ENCODE peak calls at places on chromosomes 13 and 19, in four cellular contexts. H is CD8-positive, alpha-beta T cell; J is GM06990; O is AG04449. T is an unnamed sample.

GRCh38 chr13:35411059-35411744 is 65.3 kb downstream of the MAB21L1 start:
- DNase-seq in O (no peak), J (no peak), H (no peak), T (no peak)

GRCh38 chr19:12784394-12784870 is 6.9 kb upstream of the JUNB start:
- DNase-seq in J (no peak), O (no peak), H (no peak), T (peak; percentile 8)

GRCh38 chr19:6947745-6948144 is 60.4 kb downstream of the ADGRE1 start:
- DNase-seq in O (no peak), J (peak; percentile 43), H (no peak), T (peak; percentile 44)

GRCh38 chr13:33259296-33259695 is 26.3 kb downstream of the STARD13 start:
- DNase-seq in H (no peak), O (no peak), J (no peak), T (no peak)

GRCh38 chr13:110444226-110444653 is 117.3 kb downstream of the RAB20 start:
- DNase-seq in O (no peak), J (peak; percentile 55), H (no peak), T (no peak)

GRCh38 chr13:39462456-39462855 is 140.5 kb downstream of the LHFPL6 start:
- DNase-seq in O (no peak), H (no peak), J (no peak), T (no peak)

GRCh38 chr13:97506511-97506910 is 72.5 kb downstream of the RAP2A start:
- DNase-seq in O (no peak), H (no peak), J (no peak), T (no peak)

GRCh38 chr13:110780410-110780809 is 66.9 kb downstream of the ING1 start:
- DNase-seq in O (no peak), J (no peak), H (no peak), T (no peak)

GRCh38 chr19:14576363-14576762 is 4.5 kb upstream of the NDUFB7 start:
- DNase-seq in O (no peak), J (no peak), H (no peak), T (no peak)

GRCh38 chr13:76425930-76426329 is 460.3 kb downstream of the KCTD12 start:
- DNase-seq in O (no peak), J (no peak), H (no peak), T (no peak)

GRCh38 chr13:76759877-76760276 is 126.3 kb downstream of the KCTD12 start:
- DNase-seq in J (no peak), H (no peak), O (no peak), T (no peak)

GRCh38 chr19:31356587-31357314 is 7.5 kb upstream of the TSHZ3 start:
- DNase-seq in O (no peak), H (peak; percentile 66), J (no peak), T (no peak)

GRCh38 chr19:32719611-32720059 is at the start of gene TDRD12:
- DNase-seq in J (peak; percentile 17), H (no peak), O (no peak), T (no peak)

GRCh38 chr19:920051-920857 is 3.1 kb downstream of the KISS1R start:
- DNase-seq in O (no peak), J (peak; percentile 83), H (peak; percentile 82), T (no peak)

GRCh38 chr13:84097148-84097547 is 214.9 kb upstream of the SLITRK1 start:
- DNase-seq in O (no peak), J (no peak), H (no peak), T (no peak)

GRCh38 chr13:69580255-69580654 is 527.4 kb upstream of the ATXN8OS start:
- DNase-seq in O (no peak), H (no peak), J (no peak), T (no peak)

GRCh38 chr13:52597676-52598075 is 44.6 kb upstream of the HNRNPA1L2 start:
- DNase-seq in O (no peak), J (no peak), H (no peak), T (no peak)

GRCh38 chr13:79392882-79393563 is 13.0 kb downstream of the RBM26 start:
- DNase-seq in H (no peak), O (no peak), J (peak; percentile 39), T (peak; percentile 7)

GRCh38 chr19:35436477-35437141 is 11.4 kb upstream of the FFAR2 start:
- DNase-seq in H (no peak), J (no peak), O (no peak), T (peak; percentile 62)

GRCh38 chr19:6271721-6272410 is 7.9 kb downstream of the MLLT1 start:
- DNase-seq in H (no peak), J (no peak), O (no peak), T (no peak)

GRCh38 chr19:42279902-42280760 is 11.1 kb downstream of the CIC start:
- DNase-seq in H (peak; percentile 87), J (peak; percentile 91), O (no peak), T (peak; percentile 93)

GRCh38 chr19:6531956-6532243 is 1.1 kb downstream of the TNFSF9 start:
- DNase-seq in H (no peak), O (no peak), J (no peak), T (no peak)

GRCh38 chr19:36916991-36917390 is 859 bp downstream of the ZNF568 start:
- DNase-seq in O (no peak), H (no peak), J (peak; percentile 9), T (no peak)

GRCh38 chr13:33272531-33273124 is 12.9 kb downstream of the STARD13 start:
- DNase-seq in J (no peak), H (no peak), O (no peak), T (peak; percentile 46)

GRCh38 chr19:32318884-32319520 is 26.4 kb upstream of the ZNF507 start:
- DNase-seq in O (no peak), J (no peak), H (no peak), T (peak; percentile 21)

GRCh38 chr19:54430306-54431254 is 15.3 kb downstream of the TTYH1 start:
- DNase-seq in O (no peak), J (no peak), H (no peak), T (peak; percentile 46)

GRCh38 chr13:98976941-98977340 is 923 bp downstream of the DOCK9 start:
- DNase-seq in O (no peak), J (no peak), H (no peak), T (no peak)

GRCh38 chr19:6101291-6101690 is 9.0 kb downstream of the RFX2 start:
- DNase-seq in J (no peak), H (no peak), O (no peak), T (no peak)

GRCh38 chr19:4673726-4674125 is 3.6 kb upstream of the MYDGF start:
- DNase-seq in H (no peak), O (no peak), J (no peak), T (no peak)

GRCh38 chr13:28751210-28751935 is 32.6 kb upstream of the SLC46A3 start:
- DNase-seq in J (no peak), H (no peak), O (no peak), T (no peak)

GRCh38 chr13:28754698-28755545 is 36.2 kb upstream of the SLC46A3 start:
- DNase-seq in J (peak; percentile 9), H (no peak), O (no peak), T (no peak)

GRCh38 chr13:28753946-28754345 is 35.2 kb upstream of the SLC46A3 start:
- DNase-seq in J (no peak), O (no peak), H (no peak), T (no peak)

GRCh38 chr13:28755546-28755870 is 36.7 kb upstream of the SLC46A3 start:
- DNase-seq in J (no peak), O (no peak), H (no peak), T (no peak)

GRCh38 chr13:28753208-28753892 is 34.6 kb upstream of the SLC46A3 start:
- DNase-seq in O (peak; percentile 78), J (no peak), H (no peak), T (peak; percentile 82)
- TF ChIP-seq CTCF in O (no peak), J (no peak), H (no peak), T (no peak)

DNA sequence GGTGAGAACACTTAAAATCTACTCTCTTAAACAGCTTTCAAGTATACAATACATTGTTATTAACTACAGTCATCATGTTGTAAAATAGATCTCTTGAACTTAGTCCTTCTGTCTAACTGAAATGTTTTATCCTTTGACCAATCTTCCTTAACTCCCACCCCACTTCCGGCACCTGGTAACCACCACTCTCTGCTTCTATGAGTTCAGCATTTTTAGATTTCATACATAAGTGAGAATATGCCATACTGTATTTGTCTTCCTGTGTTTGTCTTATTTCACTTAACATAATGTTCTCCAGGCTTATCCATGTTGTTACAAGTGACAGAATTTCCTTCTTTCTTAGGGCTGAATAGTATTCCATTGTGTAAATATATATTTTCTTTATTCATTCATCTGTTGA is 144.1 kb upstream of the TRPC4 start:
- DNase-seq in O (no peak), J (no peak), H (no peak), T (no peak)
- TF ChIP-seq CTCF in O (no peak), J (no peak), H (no peak), T (no peak)

DNA sequence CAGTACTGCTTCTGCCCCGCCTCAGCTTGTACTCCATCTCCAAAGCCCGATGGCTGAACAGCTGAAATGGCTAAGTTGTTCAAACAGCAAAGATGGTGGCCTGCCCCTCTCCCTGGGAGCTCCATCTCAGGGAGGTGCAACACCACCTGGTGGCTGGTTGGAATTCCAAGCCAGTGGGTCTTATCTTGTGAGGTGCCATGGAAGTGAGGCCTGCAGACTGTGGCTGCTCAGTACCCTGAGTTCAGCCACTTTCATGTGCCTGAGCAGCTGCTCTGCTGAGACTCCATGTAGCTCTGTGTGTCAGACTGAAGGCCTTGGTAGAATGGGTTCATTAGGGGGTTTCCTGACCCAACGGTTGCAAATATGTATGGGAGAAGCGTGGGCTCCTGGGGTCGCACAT is 67.3 kb upstream of the SPRY2 start:
- DNase-seq in H (no peak), J (peak; percentile 9), O (no peak), T (no peak)
- TF ChIP-seq CTCF in H (no peak), J (no peak), O (no peak), T (no peak)

GRCh38 chr19:9819590-9819898 is 665 bp upstream of the FBXL12 start:
- DNase-seq in H (no peak), O (no peak), J (no peak), T (no peak)

GRCh38 chr19:9818175-9818733 is 625 bp downstream of the FBXL12 start:
- DNase-seq in J (no peak), H (no peak), O (no peak), T (no peak)

GRCh38 chr19:9823816-9824215 is 3.9 kb upstream of the UBL5 start:
- DNase-seq in J (no peak), O (no peak), H (no peak), T (no peak)

DNA sequence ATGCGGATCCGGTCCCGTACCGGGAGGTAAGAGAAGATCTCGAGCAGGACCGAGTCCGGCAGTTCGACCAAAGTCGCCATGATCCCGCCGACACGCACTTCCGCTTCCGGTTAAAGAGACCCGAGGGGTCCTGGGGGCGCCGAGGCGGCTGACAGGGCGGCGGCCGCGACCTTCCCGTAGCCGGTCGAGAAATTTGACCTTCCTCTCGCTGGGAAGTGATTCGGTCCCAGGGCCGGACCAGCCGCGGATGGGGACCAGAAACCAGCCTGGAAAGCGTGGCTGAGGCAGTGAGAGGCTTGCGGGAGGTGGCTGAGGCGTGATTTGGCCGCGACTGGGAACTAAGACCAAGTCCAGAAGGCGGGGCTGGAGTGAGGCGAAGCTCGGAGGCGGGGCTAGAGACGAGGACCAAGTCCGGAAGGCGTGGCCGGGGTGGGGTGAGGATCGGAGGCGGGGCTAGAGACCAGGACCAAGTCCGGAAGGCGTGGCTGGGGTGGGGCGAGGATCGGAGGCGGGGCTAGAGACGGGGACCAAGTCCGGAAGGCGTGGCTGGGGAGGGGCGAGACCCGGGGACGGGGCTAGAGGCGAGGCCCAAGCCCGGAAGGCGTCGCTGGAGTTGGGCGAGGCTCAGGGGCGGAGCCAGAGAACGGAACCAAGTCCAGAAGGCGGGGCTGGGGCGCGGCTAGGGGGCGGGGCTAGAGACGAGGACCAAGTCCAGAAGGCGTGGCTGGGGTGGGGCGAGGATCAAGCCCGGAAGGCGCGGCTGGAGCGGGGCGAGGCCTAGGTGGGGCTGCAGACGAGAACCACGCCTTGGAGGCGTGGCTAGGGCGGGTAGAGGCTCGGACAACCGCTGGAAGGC is at the start of gene FBXL12:
- DNase-seq in J (peak; percentile 99), H (peak; percentile 100), O (peak; percentile 97), T (peak; percentile 96)
- TF ChIP-seq CTCF in J (no peak), H (no peak), O (no peak), T (no peak)

T was measured in RWPE1.